ENCODE peak calls at places on chromosomes 5 and 9, in six cellular contexts. A is mucosa of descending colon, J is left ventricle myocardium inferior, T is lung, B is fibroblast of lung, C is GM23248. P is an unnamed sample.

GRCh38 chr5:43631182-43631910 is 28.4 kb downstream of the NNT start:
- DNase-seq in A (peak; percentile 23), J (peak; percentile 19), T (peak; percentile 41), B (peak; percentile 89), C (peak; percentile 91), P (peak; percentile 19)

GRCh38 chr9:105129731-105130130 is 114.7 kb upstream of the SLC44A1 start:
- DNase-seq in A (no peak), J (no peak), T (no peak), B (no peak), C (no peak), P (no peak)

GRCh38 chr5:158869092-158869491 is 230.6 kb downstream of the EBF1 start:
- DNase-seq in A (no peak), J (no peak), T (no peak), B (no peak), C (no peak), P (no peak)

GRCh38 chr9:138096192-138096845 is 218.7 kb downstream of the CACNA1B start:
- DNase-seq in A (no peak), J (no peak), T (no peak), B (no peak), C (no peak), P (no peak)

GRCh38 chr9:109014267-109015025 is 1.1 kb upstream of the CTNNAL1 start:
- DNase-seq in A (peak; percentile 27), J (no peak), T (no peak), B (peak; percentile 68), C (peak; percentile 73), P (peak; percentile 15)

GRCh38 chr9:127129073-127129717 is 6.8 kb upstream of the ANGPTL2 start:
- DNase-seq in A (no peak), J (no peak), T (no peak), B (no peak), C (peak; percentile 51), P (no peak)

GRCh38 chr5:74613283-74613682 is 27.2 kb downstream of the ENC1 start:
- DNase-seq in A (no peak), J (no peak), T (no peak), B (no peak), C (no peak), P (no peak)

GRCh38 chr5:64569880-64570279 is 64.1 kb downstream of the RGS7BP start:
- DNase-seq in A (no peak), J (no peak), T (no peak), B (no peak), C (no peak), P (no peak)

GRCh38 chr9:87390361-87390760 is 107.3 kb upstream of the DAPK1 start:
- DNase-seq in A (no peak), J (no peak), T (no peak), B (no peak), C (no peak), P (no peak)

GRCh38 chr5:56487528-56488115 is 254.5 kb upstream of the ANKRD55 start:
- DNase-seq in A (no peak), J (no peak), T (no peak), B (no peak), C (no peak), P (no peak)

GRCh38 chr9:36298566-36298965 is 40.3 kb upstream of the GNE start:
- DNase-seq in A (no peak), J (no peak), T (no peak), B (no peak), C (peak; percentile 26), P (no peak)

GRCh38 chr9:101399641-101399965 is 952 bp downstream of the ZNF189 start:
- DNase-seq in A (no peak), J (no peak), T (no peak), B (peak; percentile 7), C (no peak), P (no peak)

GRCh38 chr9:137044502-137045177 is 1.3 kb downstream of the NPDC1 start:
- DNase-seq in A (peak; percentile 75), J (no peak), T (no peak), B (no peak), C (peak; percentile 36), P (peak; percentile 67)

GRCh38 chr5:177592905-177593304 is 902 bp downstream of the TMED9 start:
- DNase-seq in A (no peak), J (no peak), T (no peak), B (no peak), C (no peak), P (no peak)

GRCh38 chr9:79189511-79189924 is 382.2 kb upstream of the TLE4 start:
- DNase-seq in A (no peak), J (no peak), T (no peak), B (peak; percentile 53), C (peak; percentile 89), P (no peak)

GRCh38 chr9:71349218-71349617 is 227.8 kb upstream of the TRPM3 start:
- DNase-seq in A (no peak), J (no peak), T (no peak), B (no peak), C (peak; percentile 83), P (no peak)

GRCh38 chr9:27530915-27531762 is 1.5 kb upstream of the MOB3B start:
- DNase-seq in A (no peak), J (no peak), T (no peak), B (no peak), C (no peak), P (no peak)

GRCh38 chr9:108182950-108183381 is 672.8 kb downstream of the ACTL7B start:
- DNase-seq in A (no peak), J (no peak), T (no peak), B (no peak), C (peak; percentile 82), P (no peak)

GRCh38 chr9:69180670-69181069 is 6.6 kb downstream of the TJP2 start:
- DNase-seq in A (no peak), J (no peak), T (peak; percentile 58), B (peak; percentile 97), C (peak; percentile 96), P (peak; percentile 22)

GRCh38 chr9:5326893-5327548 is 12.7 kb downstream of the RLN1 start:
- DNase-seq in A (no peak), J (no peak), T (peak; percentile 64), B (peak; percentile 35), C (no peak), P (no peak)

GRCh38 chr5:125298711-125299379 is 552.4 kb upstream of the ZNF608 start:
- DNase-seq in A (no peak), J (no peak), T (no peak), B (no peak), C (no peak), P (no peak)
- H3K4me1 ChIP-seq in A (no peaks in the 10 kb centered on the region), J (peaks cover 21% of the 10 kb centered on the region), T (peaks cover 4% of the 10 kb centered on the region), B (no peaks in the 10 kb centered on the region), C (peaks cover 6% of the 10 kb centered on the region), P (no peaks in the 10 kb centered on the region)

GRCh38 chr5:10579537-10580521 is 16.0 kb downstream of the ANKRD33B start:
- DNase-seq in A (no peak), J (no peak), T (no peak), B (no peak), C (no peak), P (no peak)
- H3K4me1 ChIP-seq in A (no peaks in the 10 kb centered on the region), J (peaks cover 71% of the 10 kb centered on the region), T (peaks cover 12% of the 10 kb centered on the region), B (no peaks in the 10 kb centered on the region), C (peaks cover 10% of the 10 kb centered on the region), P (no peaks in the 10 kb centered on the region)

GRCh38 chr5:150142189-150142788 is 13.4 kb downstream of the PDGFRB start:
- DNase-seq in A (no peak), J (no peak), T (no peak), B (no peak), C (no peak), P (no peak)
- H3K4me1 ChIP-seq in A (peaks cover 6% of the 10 kb centered on the region), J (peaks cover 92% of the 10 kb centered on the region), T (peaks cover 5% of the 10 kb centered on the region), B (peaks cover 83% of the 10 kb centered on the region), C (peaks cover 84% of the 10 kb centered on the region), P (peaks cover 67% of the 10 kb centered on the region)

GRCh38 chr5:10580531-10581423 is 16.9 kb downstream of the ANKRD33B start:
- DNase-seq in A (no peak), J (no peak), T (no peak), B (no peak), C (no peak), P (no peak)

GRCh38 chr5:10577371-10578291 is 13.8 kb downstream of the ANKRD33B start:
- DNase-seq in A (no peak), J (peak; percentile 37), T (no peak), B (no peak), C (peak; percentile 65), P (no peak)

GRCh38 chr5:10576790-10577189 is 12.9 kb downstream of the ANKRD33B start:
- DNase-seq in A (no peak), J (no peak), T (no peak), B (no peak), C (no peak), P (no peak)

GRCh38 chr5:10578292-10578663 is 14.4 kb downstream of the ANKRD33B start:
- DNase-seq in A (no peak), J (no peak), T (no peak), B (no peak), C (no peak), P (no peak)

GRCh38 chr5:10578869-10579268 is 15.0 kb downstream of the ANKRD33B start:
- DNase-seq in A (no peak), J (no peak), T (no peak), B (no peak), C (no peak), P (no peak)
- H3K4me1 ChIP-seq in A (no peaks in the 10 kb centered on the region), J (peaks cover 62% of the 10 kb centered on the region), T (peaks cover 12% of the 10 kb centered on the region), B (no peaks in the 10 kb centered on the region), C (peaks cover 10% of the 10 kb centered on the region), P (no peaks in the 10 kb centered on the region)

GRCh38 chr9:92064711-92065110 is 50.5 kb downstream of the SPTLC1 start:
- DNase-seq in A (no peak), J (no peak), T (no peak), B (peak; percentile 57), C (peak; percentile 77), P (no peak)

GRCh38 chr9:92055624-92056023 is 59.6 kb downstream of the SPTLC1 start:
- DNase-seq in A (no peak), J (no peak), T (no peak), B (no peak), C (no peak), P (no peak)

GRCh38 chr9:92061184-92061583 is 54.0 kb downstream of the SPTLC1 start:
- DNase-seq in A (no peak), J (no peak), T (no peak), B (no peak), C (no peak), P (no peak)

GRCh38 chr9:92059669-92060068 is 55.5 kb downstream of the SPTLC1 start:
- DNase-seq in A (peak; percentile 29), J (no peak), T (no peak), B (no peak), C (no peak), P (peak; percentile 18)

GRCh38 chr9:92059045-92059444 is 56.2 kb downstream of the SPTLC1 start:
- DNase-seq in A (no peak), J (no peak), T (no peak), B (no peak), C (no peak), P (no peak)
- H3K4me1 ChIP-seq in A (no peaks in the 10 kb centered on the region), J (no peaks in the 10 kb centered on the region), T (no peaks in the 10 kb centered on the region), B (no peaks in the 10 kb centered on the region), C (peaks cover under 1% of the 10 kb centered on the region), P (no peaks in the 10 kb centered on the region)

GRCh38 chr9:131736440-131736839 is 3.4 kb downstream of the RAPGEF1 start:
- DNase-seq in A (no peak), J (no peak), T (no peak), B (no peak), C (no peak), P (no peak)
- H3K4me1 ChIP-seq in A (peaks cover 63% of the 10 kb centered on the region), J (peaks cover 90% of the 10 kb centered on the region), T (peaks cover 21% of the 10 kb centered on the region), B (peaks cover 29% of the 10 kb centered on the region), C (peaks cover 38% of the 10 kb centered on the region), P (peaks cover 67% of the 10 kb centered on the region)

GRCh38 chr9:121633736-121634135 is 17.7 kb upstream of the DAB2IP start:
- DNase-seq in A (no peak), J (no peak), T (no peak), B (no peak), C (no peak), P (no peak)
- H3K4me1 ChIP-seq in A (peaks cover 7% of the 10 kb centered on the region), J (peaks cover 67% of the 10 kb centered on the region), T (no peaks in the 10 kb centered on the region), B (peaks cover 12% of the 10 kb centered on the region), C (peaks cover 4% of the 10 kb centered on the region), P (peaks cover 29% of the 10 kb centered on the region)

P was measured in transverse colon.